ENCODE peak calls at places on chromosomes 4 and X, in ten cellular contexts. P, H, R, I, X, Q, Z, L, O and J are unnamed samples.

GRCh38 chr4:76947369-76947768 is 2.2 kb upstream of the SEPTIN11 start:
- DNase-seq in P (no peak), H (no peak), R (no peak), I (no peak), X (no peak), Q (no peak), Z (no peak), L (peak), O (no peak), J (no peak)

GRCh38 chr4:159175165-159175988 is 72.5 kb downstream of the RAPGEF2 start:
- DNase-seq in P (peak), H (peak), R (no peak), I (peak), X (peak), Q (peak), Z (peak), L (peak), O (peak), J (peak)

GRCh38 chr4:107546637-107547036 is 173.4 kb downstream of the PAPSS1 start:
- DNase-seq in P (no peak), H (no peak), R (no peak), I (no peak), X (no peak), Q (no peak), Z (no peak), L (no peak), O (no peak), J (no peak)

GRCh38 chrX:9141496-9141895 is 107.6 kb upstream of the FAM9B start:
- DNase-seq in P (no peak), H (no peak), R (no peak), I (no peak), X (no peak), Q (no peak), Z (peak), L (peak), O (no peak), J (no peak)

GRCh38 chr4:45280121-45280520 is 553.8 kb upstream of the GNPDA2 start:
- DNase-seq in P (no peak), H (no peak), R (no peak), I (no peak), X (no peak), Q (no peak), Z (no peak), L (no peak), O (no peak), J (no peak)

GRCh38 chr4:73828945-73829344 is 7.5 kb upstream of the CXCL6 start:
- DNase-seq in P (no peak), H (no peak), R (no peak), I (peak), X (no peak), Q (no peak), Z (peak), L (peak), O (no peak), J (no peak)

GRCh38 chr4:175369087-175369486 is 443.0 kb downstream of the GPM6A start:
- DNase-seq in P (no peak), H (no peak), R (no peak), I (peak), X (no peak), Q (no peak), Z (peak), L (peak), O (no peak), J (no peak)

GRCh38 chrX:9163153-9163790 is 129.3 kb upstream of the FAM9B start:
- DNase-seq in P (peak), H (no peak), R (no peak), I (no peak), X (no peak), Q (no peak), Z (peak), L (peak), O (no peak), J (no peak)

GRCh38 chr4:145507636-145508035 is 26.0 kb downstream of the SMAD1 start:
- DNase-seq in P (no peak), H (no peak), R (no peak), I (no peak), X (no peak), Q (no peak), Z (peak), L (peak), O (no peak), J (no peak)

GRCh38 chr4:87337361-87337760 is 14.7 kb upstream of the HSD17B13 start:
- DNase-seq in P (no peak), H (no peak), R (no peak), I (no peak), X (no peak), Q (no peak), Z (no peak), L (no peak), O (no peak), J (no peak)

GRCh38 chr4:174398728-174399127 is 115.0 kb downstream of the CEP44 start:
- DNase-seq in P (no peak), H (no peak), R (no peak), I (peak), X (no peak), Q (no peak), Z (peak), L (peak), O (no peak), J (no peak)

GRCh38 chrX:40155617-40156471 is 58.1 kb upstream of the BCOR start:
- DNase-seq in P (peak), H (no peak), R (no peak), I (no peak), X (no peak), Q (no peak), Z (no peak), L (no peak), O (no peak), J (no peak)

GRCh38 chr4:61924131-61924530 is 724.0 kb downstream of the ADGRL3 start:
- DNase-seq in P (no peak), H (no peak), R (no peak), I (no peak), X (no peak), Q (no peak), Z (no peak), L (no peak), O (no peak), J (no peak)

GRCh38 chr4:108276690-108277089 is 108.0 kb upstream of the LEF1 start:
- DNase-seq in P (no peak), H (no peak), R (no peak), I (no peak), X (no peak), Q (no peak), Z (no peak), L (no peak), O (no peak), J (no peak)

GRCh38 chr4:110088670-110089069 is 109.7 kb downstream of the ELOVL6 start:
- DNase-seq in P (no peak), H (no peak), R (no peak), I (peak), X (no peak), Q (no peak), Z (peak), L (peak), O (no peak), J (no peak)

GRCh38 chrX:101693476-101693875 is 33.8 kb upstream of the ARMCX2 start:
- DNase-seq in P (no peak), H (no peak), R (no peak), I (no peak), X (no peak), Q (no peak), Z (no peak), L (no peak), O (no peak), J (no peak)

GRCh38 chr4:20256381-20256881 is 4.7 kb downstream of the SLIT2 start:
- DNase-seq in P (no peak), H (no peak), R (no peak), I (no peak), X (no peak), Q (no peak), Z (no peak), L (peak), O (no peak), J (no peak)

GRCh38 chr4:111960241-111960667 is 185.0 kb upstream of the FAM241A start:
- DNase-seq in P (no peak), H (no peak), R (no peak), I (peak), X (no peak), Q (no peak), Z (peak), L (peak), O (no peak), J (no peak)

GRCh38 chrX:151970027-151970426 is 4.4 kb downstream of the GABRE start:
- DNase-seq in P (no peak), H (no peak), R (no peak), I (no peak), X (no peak), Q (no peak), Z (no peak), L (no peak), O (no peak), J (no peak)

GRCh38 chr4:185359767-185360446 is 35.8 kb downstream of the LRP2BP start:
- DNase-seq in P (no peak), H (no peak), R (no peak), I (no peak), X (no peak), Q (no peak), Z (peak), L (peak), O (no peak), J (no peak)

GRCh38 chr4:168221298-168221697 is 97.3 kb downstream of the DDX60 start:
- DNase-seq in P (peak), H (no peak), R (no peak), I (peak), X (no peak), Q (no peak), Z (peak), L (peak), O (no peak), J (no peak)

GRCh38 chr4:183797041-183797444 is 108.1 kb upstream of the STOX2 start:
- DNase-seq in P (peak), H (no peak), R (peak), I (no peak), X (peak), Q (no peak), Z (no peak), L (no peak), O (no peak), J (no peak)

GRCh38 chrX:100643212-100643611 is 787 bp upstream of the SRPX2 start:
- DNase-seq in P (no peak), H (no peak), R (no peak), I (no peak), X (no peak), Q (no peak), Z (no peak), L (no peak), O (no peak), J (no peak)